ENCODE peak calls at places on chromosomes 1 and 21, in four cellular contexts. G is SK-N-SH, M is GM12878, N is HepG2. H is an unnamed sample.

GRCh38 chr1:220966874-220967631 is 87.8 kb downstream of the HLX start:
- DNase-seq in N (no peak), G (peak; percentile 64), M (no peak), H (no peak)

GRCh38 chr1:226120398-226120797 is 57.9 kb downstream of the H3-3A start:
- DNase-seq in G (no peak), N (no peak), M (no peak), H (no peak)

GRCh38 chr1:238088891-238089290 is 198.2 kb upstream of the ZP4 start:
- DNase-seq in G (no peak), N (no peak), M (no peak), H (no peak)

GRCh38 chr1:198771562-198772153 is 132.8 kb downstream of the PTPRC start:
- DNase-seq in N (peak; percentile 7), M (peak; percentile 20), G (peak; percentile 32), H (peak; percentile 42)

GRCh38 chr1:81880781-81881180 is 80.0 kb downstream of the ADGRL2 start:
- DNase-seq in G (no peak), N (no peak), M (no peak), H (no peak)

GRCh38 chr1:91680556-91680955 is 179.9 kb downstream of the CDC7 start:
- DNase-seq in M (no peak), N (no peak), G (no peak), H (no peak)

GRCh38 chr1:162196387-162196786 is 126.9 kb downstream of the NOS1AP start:
- DNase-seq in M (no peak), G (no peak), N (peak; percentile 62), H (no peak)

GRCh38 chr1:47701741-47702515 is 264.1 kb downstream of the FOXD2 start:
- DNase-seq in G (no peak), N (no peak), M (no peak), H (no peak)

GRCh38 chr1:6459850-6460265 is 6.1 kb downstream of the TNFRSF25 start:
- DNase-seq in M (no peak), N (no peak), G (no peak), H (no peak)

GRCh38 chr1:204319462-204319861 is 40.3 kb downstream of the PLEKHA6 start:
- DNase-seq in G (no peak), M (no peak), N (no peak), H (peak; percentile 93)

GRCh38 chr1:32353886-32354570 is 8.3 kb downstream of the FAM229A start:
- DNase-seq in M (no peak), N (no peak), G (no peak), H (no peak)

GRCh38 chr1:61497013-61497412 is 227.9 kb downstream of the TM2D1 start:
- DNase-seq in N (no peak), M (no peak), G (no peak), H (no peak)

GRCh38 chr1:21391497-21391896 is 48.4 kb upstream of the NBPF3 start:
- DNase-seq in G (no peak), N (no peak), M (no peak), H (no peak)

GRCh38 chr1:62689524-62689923 is 1.3 kb upstream of the DOCK7 start:
- DNase-seq in N (peak; percentile 77), M (no peak), G (no peak), H (no peak)

GRCh38 chr1:159922499-159923202 is 2.7 kb downstream of the TAGLN2 start:
- DNase-seq in M (no peak), N (no peak), G (peak; percentile 62), H (peak; percentile 47)

GRCh38 chr1:87224209-87224608 is 104.5 kb upstream of the LMO4 start:
- DNase-seq in M (no peak), G (no peak), N (no peak), H (peak; percentile 3)

GRCh38 chr1:111199881-111200801 is at the start of gene DENND2D:
- DNase-seq in N (no peak), G (no peak), M (peak; percentile 92), H (no peak)

GRCh38 chr1:5430136-5430535 is 562.1 kb downstream of the NPHP4 start:
- DNase-seq in G (no peak), N (no peak), M (no peak), H (no peak)

GRCh38 chr1:55836086-55836485 is 620.9 kb upstream of the USP24 start:
- DNase-seq in N (peak; percentile 4), G (peak; percentile 12), M (no peak), H (no peak)

GRCh38 chr1:20792177-20792576 is 5.1 kb upstream of the HP1BP3 start:
- DNase-seq in M (no peak), N (no peak), G (no peak), H (no peak)

GRCh38 chr1:94898486-94899385 is 28.2 kb downstream of the CNN3 start:
- DNase-seq in G (no peak), M (no peak), N (no peak), H (no peak)

GRCh38 chr1:185244015-185244747 is 72.9 kb downstream of the IVNS1ABP start:
- DNase-seq in M (no peak), N (no peak), G (no peak), H (peak; percentile 7)

GRCh38 chr21:35697321-35697808 is 363.0 kb downstream of the SETD4 start:
- DNase-seq in N (no peak), M (no peak), G (no peak), H (no peak)

GRCh38 chr1:241688940-241689368 is 36.9 kb downstream of the WDR64 start:
- DNase-seq in G (no peak), N (no peak), M (no peak), H (peak; percentile 43)

GRCh38 chr1:27478098-27478497 is 11.9 kb downstream of the WASF2 start:
- DNase-seq in G (no peak), N (no peak), M (no peak), H (no peak)

GRCh38 chr1:51336004-51336403 is 5.6 kb upstream of the TTC39A start:
- DNase-seq in N (no peak), G (no peak), M (no peak), H (no peak)

GRCh38 chr1:67684526-67685066 is 405 bp upstream of the GADD45A start:
- DNase-seq in N (no peak), M (no peak), G (no peak), H (no peak)

GRCh38 chr21:21921410-21922232 is 923.4 kb downstream of the NCAM2 start:
- DNase-seq in M (no peak), N (no peak), G (peak; percentile 16), H (no peak)

GRCh38 chr1:31750858-31751638 is 13.1 kb downstream of the ADGRB2 start:
- DNase-seq in G (no peak), N (no peak), M (no peak), H (no peak)

GRCh38 chr1:75811211-75811981 is 14.7 kb downstream of the MSH4 start:
- DNase-seq in N (no peak), M (no peak), G (no peak), H (no peak)

GRCh38 chr21:45655071-45655470 is 11.5 kb downstream of the PCBP3 start:
- DNase-seq in N (no peak), M (no peak), G (no peak), H (no peak)

GRCh38 chr21:33067045-33067444 is 2.9 kb upstream of the OLIG1 start:
- DNase-seq in G (no peak), N (no peak), M (no peak), H (no peak)

GRCh38 chr21:33064623-33064996 is 5.3 kb upstream of the OLIG1 start:
- DNase-seq in G (no peak), M (no peak), N (no peak), H (no peak)

GRCh38 chr21:33063365-33063883 is 6.5 kb upstream of the OLIG1 start:
- DNase-seq in N (no peak), G (no peak), M (no peak), H (no peak)

GRCh38 chr21:33061233-33061632 is 8.7 kb upstream of the OLIG1 start:
- DNase-seq in N (no peak), G (no peak), M (no peak), H (no peak)

GRCh38 chr21:33063907-33064622 is 5.9 kb upstream of the OLIG1 start:
- DNase-seq in G (no peak), N (no peak), M (no peak), H (no peak)
- H3K4me3 ChIP-seq in G (no peak overlapping the region), N (no peak overlapping the region), M (no peak overlapping the region), H (no peak overlapping the region)

DNA sequence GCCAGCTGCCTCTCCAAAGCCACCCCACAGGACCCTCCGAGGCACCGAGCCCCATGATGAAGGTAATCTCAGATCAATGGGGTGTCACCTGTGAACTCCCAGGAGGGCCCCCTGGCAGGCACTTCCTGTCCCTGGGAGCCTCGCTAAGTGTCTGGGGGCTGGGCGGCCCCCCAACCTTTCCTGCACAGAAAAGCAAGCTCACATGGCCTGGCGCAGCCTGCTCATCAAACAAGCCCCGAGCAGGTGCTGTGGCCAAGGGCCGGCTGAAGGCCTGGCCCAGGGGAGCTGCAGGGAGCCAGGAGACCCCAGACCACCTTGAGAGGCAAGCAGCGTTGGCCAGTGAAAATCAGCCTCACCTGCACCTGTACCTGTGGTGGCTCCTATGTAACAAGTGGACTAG is 2.9 kb downstream of the RIPK4 start:
- DNase-seq in N (no peak), G (no peak), M (no peak), H (no peak)
- TF ChIP-seq PBX3 in N (no peak), G (no peak), M (no peak), H (no peak)

DNA sequence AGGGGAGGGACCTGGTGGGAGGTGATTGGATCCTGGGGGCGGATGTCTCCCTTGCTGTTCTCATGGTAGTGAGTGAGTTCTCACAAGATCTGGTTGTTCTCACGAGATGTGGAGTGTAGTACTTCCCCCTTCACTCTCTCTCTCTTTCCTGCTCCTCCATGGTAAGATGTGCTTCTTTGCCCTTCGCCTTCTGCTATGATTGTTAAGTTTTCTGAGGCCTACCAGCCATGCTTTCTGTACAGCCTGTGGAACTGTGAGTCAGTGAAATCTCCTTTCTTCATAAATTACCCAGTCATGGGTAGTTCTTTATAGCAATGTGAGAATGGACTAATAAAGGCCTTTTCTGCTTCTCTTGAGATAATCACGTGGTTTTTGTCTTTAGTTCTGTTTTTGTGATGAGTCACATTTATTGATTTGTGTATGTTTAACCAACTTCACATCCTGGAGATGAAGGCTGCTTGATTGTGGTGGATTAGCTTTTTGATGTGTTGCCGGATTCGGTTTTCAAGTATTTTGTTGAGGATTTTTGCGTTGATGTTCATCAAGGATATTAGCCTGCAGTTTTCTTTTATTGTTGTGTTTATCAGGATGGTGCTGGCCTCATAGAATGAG is 45.5 kb downstream of the RABGAP1L start:
- DNase-seq in M (no peak), N (peak; percentile 44), G (no peak), H (no peak)
- H3K4me3 ChIP-seq in M (peak overlapping the region; percentile 36), N (no peak overlapping the region), G (no peak overlapping the region), H (no peak overlapping the region)

GRCh38 chr1:44826375-44827196 is 16.5 kb downstream of the PTCH2 start:
- DNase-seq in M (no peak), N (peak; percentile 75), G (peak; percentile 20), H (no peak)
- TF ChIP-seq PBX3 in M (no peak), N (no peak), G (no peak), H (no peak)

DNA sequence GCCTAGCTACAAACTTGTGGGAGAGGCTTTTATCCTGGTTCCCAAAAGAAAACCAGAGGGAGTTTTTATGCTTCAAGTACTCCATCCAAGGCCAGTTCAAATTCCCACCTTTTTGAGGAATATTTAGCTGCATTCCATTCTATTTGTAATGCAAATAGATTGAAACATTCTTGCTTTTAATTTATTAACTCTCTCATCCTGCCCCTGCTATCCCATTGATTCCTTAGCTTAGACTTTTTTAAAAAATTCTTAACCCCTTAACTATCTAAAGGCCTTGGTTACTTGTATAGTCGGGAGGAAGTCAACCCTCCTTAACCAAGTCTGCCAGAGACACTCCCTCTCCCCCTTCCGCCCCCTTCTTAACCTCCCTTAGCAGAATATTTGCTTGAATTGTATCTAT is 2.5 kb upstream of the MOV10 start:
- DNase-seq in M (no peak), G (no peak), N (no peak), H (no peak)
- H3K4me3 ChIP-seq in M (no peak overlapping the region), G (no peak overlapping the region), N (no peak overlapping the region), H (no peak overlapping the region)

H was measured in A549.